ENCODE peak calls at places on chromosomes 1 and 21, in six cellular contexts. One of them, this sample, is unnamed.

GRCh38 chr1:153780551-153780950 is 5.3 kb downstream of the SLC27A3 start:
- DNase-seq in fibroblast of lung: no peak
- DNase-seq in BE2C: no peak
- DNase-seq in body of pancreas: no peak
- DNase-seq in lower lobe of right lung: no peak
- DNase-seq in AG09309: no peak
- DNase-seq in this sample: no peak

GRCh38 chr1:245986404-245987221 is 520.5 kb downstream of the SMYD3 start:
- DNase-seq in fibroblast of lung: peak
- DNase-seq in BE2C: no peak
- DNase-seq in body of pancreas: no peak
- DNase-seq in lower lobe of right lung: no peak
- DNase-seq in AG09309: peak
- DNase-seq in this sample: peak

GRCh38 chr1:154304664-154305337 is 16.1 kb upstream of the AQP10 start:
- DNase-seq in fibroblast of lung: peak
- DNase-seq in BE2C: no peak
- DNase-seq in body of pancreas: no peak
- DNase-seq in lower lobe of right lung: no peak
- DNase-seq in AG09309: no peak
- DNase-seq in this sample: peak

GRCh38 chr1:66300986-66301451 is 232.9 kb upstream of the SGIP1 start:
- DNase-seq in fibroblast of lung: peak
- DNase-seq in BE2C: no peak
- DNase-seq in body of pancreas: no peak
- DNase-seq in lower lobe of right lung: no peak
- DNase-seq in AG09309: no peak
- DNase-seq in this sample: peak

GRCh38 chr1:169615803-169616202 is 14.1 kb downstream of the SELP start:
- DNase-seq in fibroblast of lung: no peak
- DNase-seq in BE2C: no peak
- DNase-seq in body of pancreas: no peak
- DNase-seq in lower lobe of right lung: no peak
- DNase-seq in AG09309: no peak
- DNase-seq in this sample: no peak

GRCh38 chr21:37811711-37812110 is 104.5 kb downstream of the KCNJ6 start:
- DNase-seq in fibroblast of lung: no peak
- DNase-seq in BE2C: no peak
- DNase-seq in body of pancreas: no peak
- DNase-seq in lower lobe of right lung: no peak
- DNase-seq in AG09309: no peak
- DNase-seq in this sample: no peak

GRCh38 chr1:233540788-233541187 is 73.1 kb upstream of the KCNK1 start:
- DNase-seq in fibroblast of lung: no peak
- DNase-seq in BE2C: no peak
- DNase-seq in body of pancreas: no peak
- DNase-seq in lower lobe of right lung: no peak
- DNase-seq in AG09309: no peak
- DNase-seq in this sample: no peak

GRCh38 chr1:220300442-220301121 is 28.3 kb upstream of the RAB3GAP2 start:
- DNase-seq in fibroblast of lung: peak
- DNase-seq in BE2C: peak
- DNase-seq in body of pancreas: peak
- DNase-seq in lower lobe of right lung: peak
- DNase-seq in AG09309: peak
- DNase-seq in this sample: peak

GRCh38 chr1:41387667-41388091 is 26.4 kb downstream of the FOXO6 start:
- DNase-seq in fibroblast of lung: peak
- DNase-seq in BE2C: peak
- DNase-seq in body of pancreas: peak
- DNase-seq in lower lobe of right lung: peak
- DNase-seq in AG09309: peak
- DNase-seq in this sample: peak

GRCh38 chr1:43414634-43415223 is 25.0 kb downstream of the SZT2 start:
- DNase-seq in fibroblast of lung: peak
- DNase-seq in BE2C: peak
- DNase-seq in body of pancreas: peak
- DNase-seq in lower lobe of right lung: no peak
- DNase-seq in AG09309: no peak
- DNase-seq in this sample: peak

GRCh38 chr1:204087181-204087892 is 14.4 kb downstream of the SOX13 start:
- DNase-seq in fibroblast of lung: no peak
- DNase-seq in BE2C: no peak
- DNase-seq in body of pancreas: no peak
- DNase-seq in lower lobe of right lung: no peak
- DNase-seq in AG09309: no peak
- DNase-seq in this sample: no peak

GRCh38 chr1:54610601-54611580 is 12.4 kb downstream of the FAM151A start:
- DNase-seq in fibroblast of lung: no peak
- DNase-seq in BE2C: no peak
- DNase-seq in body of pancreas: no peak
- DNase-seq in lower lobe of right lung: no peak
- DNase-seq in AG09309: no peak
- DNase-seq in this sample: no peak

GRCh38 chr1:84442256-84442655 is 36.8 kb upstream of the RPF1 start:
- DNase-seq in fibroblast of lung: peak
- DNase-seq in BE2C: no peak
- DNase-seq in body of pancreas: no peak
- DNase-seq in lower lobe of right lung: no peak
- DNase-seq in AG09309: peak
- DNase-seq in this sample: peak

DNA sequence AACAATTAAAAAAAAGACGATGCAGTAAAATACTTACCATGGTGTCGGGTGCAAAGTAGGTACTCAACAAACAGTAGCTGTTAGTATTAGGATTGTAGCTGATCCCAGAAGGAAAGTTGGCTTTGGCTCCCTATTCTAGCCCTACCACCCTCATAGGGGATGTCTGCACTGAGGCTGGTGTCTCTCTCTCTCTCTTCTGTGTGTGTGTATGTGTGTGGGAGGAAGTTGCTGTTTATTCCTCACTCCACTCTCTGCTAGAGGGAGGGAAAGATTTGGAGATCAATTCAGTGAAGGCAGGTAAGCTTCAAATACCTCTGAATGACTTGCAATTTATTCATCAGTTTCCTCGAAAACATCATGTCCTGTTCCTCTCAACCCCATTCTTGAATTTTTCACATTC is 124.4 kb downstream of the PTPRU start:
- DNase-seq in fibroblast of lung: no peak
- DNase-seq in BE2C: no peak
- DNase-seq in body of pancreas: no peak
- DNase-seq in lower lobe of right lung: no peak
- DNase-seq in AG09309: no peak
- DNase-seq in this sample: no peak
- H3K4me3 ChIP-seq in fibroblast of lung: no peak
- H3K4me3 ChIP-seq in BE2C: no peak
- H3K4me3 ChIP-seq in body of pancreas: no peak
- H3K4me3 ChIP-seq in lower lobe of right lung: no peak
- H3K4me3 ChIP-seq in AG09309: no peak
- H3K4me3 ChIP-seq in this sample: no peak

GRCh38 chr21:26845750-26846035 is 484 bp upstream of the ADAMTS1 start:
- DNase-seq in fibroblast of lung: no peak
- DNase-seq in BE2C: no peak
- DNase-seq in body of pancreas: no peak
- DNase-seq in lower lobe of right lung: no peak
- DNase-seq in AG09309: no peak
- DNase-seq in this sample: no peak

GRCh38 chr21:26844258-26845065 is 747 bp downstream of the ADAMTS1 start:
- DNase-seq in fibroblast of lung: peak
- DNase-seq in BE2C: peak
- DNase-seq in body of pancreas: peak
- DNase-seq in lower lobe of right lung: peak
- DNase-seq in AG09309: no peak
- DNase-seq in this sample: no peak

GRCh38 chr21:26845066-26845749 is at the start of gene ADAMTS1:
- DNase-seq in fibroblast of lung: peak
- DNase-seq in BE2C: peak
- DNase-seq in body of pancreas: peak
- DNase-seq in lower lobe of right lung: peak
- DNase-seq in AG09309: peak
- DNase-seq in this sample: peak

GRCh38 chr21:26847951-26848350 is 2.7 kb upstream of the ADAMTS1 start:
- DNase-seq in fibroblast of lung: no peak
- DNase-seq in BE2C: no peak
- DNase-seq in body of pancreas: no peak
- DNase-seq in lower lobe of right lung: no peak
- DNase-seq in AG09309: no peak
- DNase-seq in this sample: no peak

GRCh38 chr21:26846036-26846931 is 1.1 kb upstream of the ADAMTS1 start:
- DNase-seq in fibroblast of lung: peak
- DNase-seq in BE2C: peak
- DNase-seq in body of pancreas: peak
- DNase-seq in lower lobe of right lung: peak
- DNase-seq in AG09309: no peak
- DNase-seq in this sample: peak
- TF ChIP-seq CTCF in fibroblast of lung: peak
- TF ChIP-seq CTCF in BE2C: no peak
- TF ChIP-seq CTCF in body of pancreas: no peak
- TF ChIP-seq CTCF in lower lobe of right lung: no peak
- TF ChIP-seq CTCF in AG09309: peak
- TF ChIP-seq CTCF in this sample: no peak

GRCh38 chr1:156754219-156754618 is 2.7 kb upstream of the HDGF start:
- DNase-seq in fibroblast of lung: no peak
- DNase-seq in BE2C: no peak
- DNase-seq in body of pancreas: no peak
- DNase-seq in lower lobe of right lung: no peak
- DNase-seq in AG09309: no peak
- DNase-seq in this sample: no peak

GRCh38 chr1:156752843-156753486 is 1.5 kb upstream of the HDGF start:
- DNase-seq in fibroblast of lung: no peak
- DNase-seq in BE2C: no peak
- DNase-seq in body of pancreas: no peak
- DNase-seq in lower lobe of right lung: peak
- DNase-seq in AG09309: no peak
- DNase-seq in this sample: no peak

GRCh38 chr1:156751724-156752481 is 428 bp upstream of the HDGF start:
- DNase-seq in fibroblast of lung: peak
- DNase-seq in BE2C: peak
- DNase-seq in body of pancreas: peak
- DNase-seq in lower lobe of right lung: peak
- DNase-seq in AG09309: peak
- DNase-seq in this sample: peak

GRCh38 chr1:156756355-156756754 is 4.9 kb upstream of the HDGF start:
- DNase-seq in fibroblast of lung: no peak
- DNase-seq in BE2C: no peak
- DNase-seq in body of pancreas: no peak
- DNase-seq in lower lobe of right lung: no peak
- DNase-seq in AG09309: no peak
- DNase-seq in this sample: no peak

DNA sequence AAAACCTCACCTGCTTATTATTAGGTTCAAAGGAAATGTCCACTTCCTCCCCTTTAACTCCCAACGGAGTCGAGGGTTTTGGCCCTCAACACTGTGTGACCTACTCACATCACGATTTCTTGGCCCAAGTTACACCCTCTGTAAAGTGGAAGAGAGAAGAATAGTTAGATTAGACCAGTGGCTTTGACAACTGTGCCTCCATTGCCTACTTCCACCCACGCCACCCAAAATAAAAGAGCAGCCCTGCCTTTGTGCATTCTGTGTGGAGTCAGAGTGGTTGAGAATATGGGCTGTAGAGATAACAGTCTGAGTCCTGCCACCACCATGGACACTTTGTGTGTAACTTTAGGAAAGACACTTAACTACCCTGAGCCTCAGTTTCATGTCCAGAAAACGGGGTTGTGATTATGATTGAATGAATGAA is 4.1 kb upstream of the HDGF start:
- DNase-seq in fibroblast of lung: no peak
- DNase-seq in BE2C: no peak
- DNase-seq in body of pancreas: no peak
- DNase-seq in lower lobe of right lung: no peak
- DNase-seq in AG09309: no peak
- DNase-seq in this sample: no peak
- H3K4me3 ChIP-seq in fibroblast of lung: no peak
- H3K4me3 ChIP-seq in BE2C: no peak
- H3K4me3 ChIP-seq in body of pancreas: no peak
- H3K4me3 ChIP-seq in lower lobe of right lung: no peak
- H3K4me3 ChIP-seq in AG09309: no peak
- H3K4me3 ChIP-seq in this sample: no peak

DNA sequence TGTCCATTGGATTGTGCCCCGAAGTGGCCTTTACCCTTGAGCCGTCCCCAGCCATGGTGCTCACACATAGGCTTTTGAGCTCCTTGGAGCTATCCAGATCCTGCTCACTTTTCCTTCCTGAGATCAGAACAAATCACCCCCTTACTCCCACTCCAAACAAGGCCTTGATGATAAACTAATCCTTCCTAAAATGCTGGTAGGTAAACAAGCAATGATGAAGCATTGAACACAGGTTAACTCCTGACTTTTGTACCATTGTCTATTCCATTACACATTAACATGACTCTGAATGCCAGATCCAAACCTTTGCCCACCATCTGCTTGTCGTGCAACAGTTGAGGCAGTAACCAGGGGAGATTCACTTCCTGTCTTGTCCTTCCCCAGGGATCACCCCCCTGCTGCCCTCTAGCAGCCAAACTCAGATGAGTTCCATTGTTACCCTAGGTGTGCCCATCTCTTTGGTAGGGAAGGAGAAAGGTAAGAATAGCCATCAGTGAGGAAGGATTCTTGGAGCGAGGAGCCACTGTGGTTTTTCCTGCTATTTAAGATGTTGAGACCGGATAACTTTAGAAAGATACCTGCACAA is 79.5 kb upstream of the DNAJC6 start:
- DNase-seq in fibroblast of lung: no peak
- DNase-seq in BE2C: no peak
- DNase-seq in body of pancreas: no peak
- DNase-seq in lower lobe of right lung: no peak
- DNase-seq in AG09309: no peak
- DNase-seq in this sample: no peak
- TF ChIP-seq CTCF in fibroblast of lung: no peak
- TF ChIP-seq CTCF in BE2C: no peak
- TF ChIP-seq CTCF in body of pancreas: no peak
- TF ChIP-seq CTCF in lower lobe of right lung: no peak
- TF ChIP-seq CTCF in AG09309: no peak
- TF ChIP-seq CTCF in this sample: no peak

DNA sequence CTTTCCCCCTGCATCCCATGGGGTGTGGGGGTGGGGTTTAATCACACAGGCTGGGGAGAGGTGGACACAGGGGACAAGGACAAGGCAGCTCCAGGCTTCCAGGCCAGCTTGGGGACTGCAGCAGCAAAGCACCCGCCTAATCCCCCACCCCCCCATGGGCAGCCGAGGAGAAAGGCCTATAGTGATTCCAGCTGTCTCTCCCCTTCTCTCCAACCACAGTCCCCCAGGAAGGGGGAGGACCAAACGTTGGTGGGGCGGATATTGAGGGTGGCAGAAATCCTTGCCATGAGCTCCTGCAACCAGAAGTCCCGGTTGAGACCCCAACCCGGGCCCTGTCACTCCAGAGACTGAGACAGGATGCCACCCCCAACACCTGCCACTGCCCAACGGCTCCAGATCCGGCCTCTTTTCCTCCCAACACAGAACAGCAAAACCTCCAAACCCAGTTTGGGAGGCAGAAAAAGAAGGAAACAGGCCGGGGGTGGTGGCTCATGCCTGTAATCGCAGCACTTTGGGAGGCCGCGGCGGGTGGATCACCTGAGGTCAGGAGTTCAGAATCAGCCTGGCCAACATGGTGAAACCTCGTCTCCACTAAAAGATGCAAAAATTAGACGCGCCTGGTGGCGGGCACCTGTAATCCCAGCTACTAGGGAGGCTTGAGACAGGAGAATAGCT is 1.7 kb downstream of the EPHA2 start:
- DNase-seq in fibroblast of lung: no peak
- DNase-seq in BE2C: no peak
- DNase-seq in body of pancreas: no peak
- DNase-seq in lower lobe of right lung: no peak
- DNase-seq in AG09309: no peak
- DNase-seq in this sample: no peak
- H3K4me3 ChIP-seq in fibroblast of lung: peak
- H3K4me3 ChIP-seq in BE2C: peak
- H3K4me3 ChIP-seq in body of pancreas: no peak
- H3K4me3 ChIP-seq in lower lobe of right lung: peak
- H3K4me3 ChIP-seq in AG09309: peak
- H3K4me3 ChIP-seq in this sample: peak

GRCh38 chr21:34762761-34763160 is 94.0 kb downstream of the CLIC6 start:
- DNase-seq in fibroblast of lung: peak
- DNase-seq in BE2C: no peak
- DNase-seq in body of pancreas: no peak
- DNase-seq in lower lobe of right lung: no peak
- DNase-seq in AG09309: peak
- DNase-seq in this sample: peak
- TF ChIP-seq CTCF in fibroblast of lung: peak
- TF ChIP-seq CTCF in BE2C: no peak
- TF ChIP-seq CTCF in body of pancreas: no peak
- TF ChIP-seq CTCF in lower lobe of right lung: no peak
- TF ChIP-seq CTCF in AG09309: no peak
- TF ChIP-seq CTCF in this sample: no peak